ENCODE peak calls at places on chromosomes 3 and 15, in four cellular contexts. Q is activated naive CD4-positive, alpha-beta T cell treated with anti-CD3 and anti-CD28 coated beads for 36 hours; S is WERI-Rb-1; V is activated naive CD8-positive, alpha-beta T cell treated with anti-CD3 and anti-CD28 coated beads for 36 hours. G is an unnamed sample.

GRCh38 chr3:187072582-187072981 is 66.7 kb downstream of the RPL39L start:
- DNase-seq in Q (no peak), S (no peak), V (no peak), G (no peak)

GRCh38 chr3:151673974-151674373 is 59.8 kb upstream of the AADACL2 start:
- DNase-seq in Q (no peak), S (no peak), V (no peak), G (no peak)

GRCh38 chr3:184460276-184460675 is 80.4 kb downstream of the CHRD start:
- DNase-seq in Q (no peak), S (no peak), V (no peak), G (no peak)

GRCh38 chr3:188812198-188812597 is 359.6 kb upstream of the TPRG1 start:
- DNase-seq in Q (no peak), S (no peak), V (no peak), G (no peak)

GRCh38 chr15:39579487-39580116 is 1.3 kb upstream of the THBS1 start:
- DNase-seq in Q (no peak), S (no peak), V (no peak), G (no peak)

GRCh38 chr3:42183991-42184621 is 81.9 kb downstream of the CCK start:
- DNase-seq in Q (no peak), S (no peak), V (no peak), G (no peak)

GRCh38 chr3:138062626-138063025 is 52.7 kb downstream of the CLDN18 start:
- DNase-seq in Q (no peak), S (no peak), V (no peak), G (no peak)

GRCh38 chr3:30970183-30970582 is 75.7 kb upstream of the GADL1 start:
- DNase-seq in Q (no peak), S (peak), V (no peak), G (no peak)

GRCh38 chr3:195246608-195247007 is 24.4 kb downstream of the XXYLT1 start:
- DNase-seq in Q (no peak), S (peak), V (no peak), G (no peak)

G was measured in T-helper 2 cell treated with Interferon-gamma antibody and Interleukin-4, amounts not matched to agents 5 μg/mL and 100 μg/mL, for 36 hours.